ENCODE peak calls at places on chromosome 13, in nine cellular contexts. N is adrenal gland, E is H9, K is ascending aorta, F is cardiac muscle cell, V is upper lobe of right lung, W is neural progenitor cell, R is H1, X is body of pancreas. T is an unnamed sample. For H3K4me1, the result is how much of the 10 kb centered on the place peaks cover.

GRCh38 chr13:46546084-46546786 is 6.7 kb upstream of the LRCH1 start:
- DNase-seq in N (no peak), E (no peak), K (no peak), F (no peak), V (no peak), W (no peak), R (no peak), X (no peak), T (no peak)

GRCh38 chr13:38415233-38415632 is 65.6 kb downstream of the UFM1 start:
- DNase-seq in N (no peak), E (no peak), K (no peak), F (no peak), V (no peak), W (no peak), R (no peak), X (no peak), T (peak)

GRCh38 chr13:113897161-113897560 is 33.3 kb upstream of the GAS6 start:
- DNase-seq in N (no peak), E (no peak), K (no peak), F (peak), V (no peak), W (no peak), R (no peak), X (no peak), T (no peak)

GRCh38 chr13:24271231-24271610 is 38.2 kb upstream of the C1QTNF9 start:
- DNase-seq in N (no peak), E (no peak), K (no peak), F (no peak), V (no peak), W (no peak), R (no peak), X (no peak), T (no peak)

GRCh38 chr13:51707468-51707867 is 96.5 kb downstream of the DHRS12 start:
- DNase-seq in N (no peak), E (no peak), K (no peak), F (no peak), V (no peak), W (no peak), R (no peak), X (no peak), T (no peak)

GRCh38 chr13:25214371-25215252 is 42.5 kb upstream of the AMER2 start:
- DNase-seq in N (peak), E (no peak), K (no peak), F (peak), V (no peak), W (no peak), R (no peak), X (peak), T (no peak)

GRCh38 chr13:103291693-103292572 is 225.7 kb upstream of the SLC10A2 start:
- DNase-seq in N (no peak), E (no peak), K (no peak), F (no peak), V (no peak), W (peak), R (no peak), X (no peak), T (no peak)

GRCh38 chr13:113245858-113246791 is 36.7 kb downstream of the CUL4A start:
- DNase-seq in N (no peak), E (no peak), K (no peak), F (peak), V (no peak), W (peak), R (no peak), X (no peak), T (no peak)

GRCh38 chr13:42876270-42876714 is 94.9 kb downstream of the FAM216B start:
- DNase-seq in N (no peak), E (peak), K (no peak), F (peak), V (no peak), W (no peak), R (no peak), X (no peak), T (no peak)

GRCh38 chr13:94327318-94327717 is 152.2 kb downstream of the DCT start:
- DNase-seq in N (no peak), E (no peak), K (no peak), F (no peak), V (no peak), W (no peak), R (no peak), X (no peak), T (no peak)

GRCh38 chr13:97030705-97031452 is 36.6 kb upstream of the OXGR1 start:
- DNase-seq in N (no peak), E (no peak), K (no peak), F (peak), V (no peak), W (peak), R (no peak), X (no peak), T (no peak)

GRCh38 chr13:31929031-31929770 is 102.4 kb upstream of the FRY start:
- DNase-seq in N (no peak), E (no peak), K (no peak), F (no peak), V (no peak), W (no peak), R (no peak), X (no peak), T (no peak)

GRCh38 chr13:106156468-106156867 is 379.0 kb downstream of the EFNB2 start:
- DNase-seq in N (no peak), E (no peak), K (no peak), F (peak), V (no peak), W (no peak), R (no peak), X (no peak), T (no peak)

GRCh38 chr13:24042710-24043440 is 117.6 kb upstream of the SPATA13 start:
- DNase-seq in N (no peak), E (no peak), K (no peak), F (no peak), V (no peak), W (no peak), R (no peak), X (no peak), T (no peak)

GRCh38 chr13:34971473-34971872 is 29.4 kb downstream of the NBEA start:
- DNase-seq in N (no peak), E (no peak), K (no peak), F (no peak), V (no peak), W (no peak), R (no peak), X (no peak), T (no peak)

GRCh38 chr13:19597523-19597922 is 35.9 kb upstream of the MPHOSPH8 start:
- DNase-seq in N (no peak), E (no peak), K (no peak), F (peak), V (no peak), W (no peak), R (no peak), X (no peak), T (no peak)

GRCh38 chr13:46143239-46143701 is 38.4 kb upstream of the CPB2 start:
- DNase-seq in N (no peak), E (no peak), K (no peak), F (no peak), V (no peak), W (no peak), R (no peak), X (no peak), T (no peak)

GRCh38 chr13:50323440-50324070 is 308.3 kb downstream of the KCNRG start:
- DNase-seq in N (no peak), E (no peak), K (no peak), F (peak), V (no peak), W (no peak), R (no peak), X (no peak), T (no peak)

GRCh38 chr13:28751210-28751935 is 32.6 kb upstream of the SLC46A3 start:
- DNase-seq in N (no peak), E (no peak), K (no peak), F (peak), V (no peak), W (no peak), R (no peak), X (no peak), T (no peak)

GRCh38 chr13:94063096-94063495 is 416.4 kb downstream of the DCT start:
- DNase-seq in N (no peak), E (no peak), K (no peak), F (no peak), V (no peak), W (no peak), R (no peak), X (no peak), T (no peak)

GRCh38 chr13:20519887-20520286 is 5.8 kb downstream of the CRYL1 start:
- DNase-seq in N (no peak), E (no peak), K (no peak), F (no peak), V (no peak), W (no peak), R (no peak), X (no peak), T (no peak)

GRCh38 chr13:36341718-36342117 is 4.5 kb downstream of the SPART start:
- DNase-seq in N (no peak), E (no peak), K (no peak), F (peak), V (no peak), W (no peak), R (no peak), X (no peak), T (no peak)

GRCh38 chr13:50236898-50237318 is 221.7 kb downstream of the KCNRG start:
- DNase-seq in N (no peak), E (no peak), K (no peak), F (peak), V (no peak), W (no peak), R (no peak), X (no peak), T (no peak)

GRCh38 chr13:86585826-86586225 is 786.6 kb upstream of the SLITRK6 start:
- DNase-seq in N (peak), E (no peak), K (no peak), F (peak), V (no peak), W (no peak), R (no peak), X (peak), T (peak)

GRCh38 chr13:37164635-37165034 is 59.2 kb upstream of the CSNK1A1L start:
- DNase-seq in N (no peak), E (no peak), K (no peak), F (no peak), V (no peak), W (no peak), R (no peak), X (no peak), T (no peak)

GRCh38 chr13:80086304-80086721 is 254.6 kb downstream of the SPRY2 start:
- DNase-seq in N (no peak), E (no peak), K (no peak), F (no peak), V (no peak), W (no peak), R (no peak), X (no peak), T (peak)

GRCh38 chr13:51255556-51255955 is 33.4 kb downstream of the FAM124A start:
- DNase-seq in N (no peak), E (no peak), K (no peak), F (no peak), V (no peak), W (peak), R (peak), X (no peak), T (no peak)

GRCh38 chr13:107956889-107957288 is 258.4 kb downstream of the LIG4 start:
- DNase-seq in N (no peak), E (no peak), K (no peak), F (no peak), V (no peak), W (no peak), R (no peak), X (no peak), T (no peak)

GRCh38 chr13:41458939-41459753 is 1.8 kb downstream of the RGCC start:
- DNase-seq in N (no peak), E (no peak), K (no peak), F (peak), V (peak), W (peak), R (peak), X (peak), T (peak)

GRCh38 chr13:47503468-47503867 is 497.6 kb downstream of the SUCLA2 start:
- DNase-seq in N (no peak), E (no peak), K (no peak), F (no peak), V (no peak), W (no peak), R (no peak), X (no peak), T (no peak)

GRCh38 chr13:32538234-32538620 is 368 bp downstream of the N4BP2L2 start:
- DNase-seq in N (peak), E (no peak), K (no peak), F (peak), V (peak), W (peak), R (peak), X (peak), T (no peak)

GRCh38 chr13:36076211-36076610 is 55.0 kb downstream of the DCLK1 start:
- DNase-seq in N (no peak), E (no peak), K (no peak), F (no peak), V (no peak), W (no peak), R (no peak), X (no peak), T (no peak)

GRCh38 chr13:59409211-59409610 is 754.5 kb downstream of the DIAPH3 start:
- DNase-seq in N (peak), E (peak), K (no peak), F (peak), V (no peak), W (peak), R (peak), X (peak), T (peak)

GRCh38 chr13:100394005-100394695 is 194.4 kb downstream of the GGACT start:
- DNase-seq in N (no peak), E (no peak), K (no peak), F (peak), V (no peak), W (no peak), R (no peak), X (no peak), T (no peak)

GRCh38 chr13:44373601-44374347 is at the start of gene SERP2:
- DNase-seq in N (peak), E (peak), K (no peak), F (peak), V (peak), W (peak), R (peak), X (peak), T (no peak)

GRCh38 chr13:23578411-23579071 is 8.3 kb downstream of the TNFRSF19 start:
- DNase-seq in N (peak), E (peak), K (no peak), F (peak), V (peak), W (peak), R (peak), X (peak), T (peak)

GRCh38 chr13:105213512-105213911 is 1322.0 kb downstream of the EFNB2 start:
- DNase-seq in N (no peak), E (peak), K (no peak), F (peak), V (no peak), W (peak), R (no peak), X (no peak), T (no peak)

GRCh38 chr13:20401958-20402856 is 123.5 kb downstream of the CRYL1 start:
- DNase-seq in N (no peak), E (no peak), K (no peak), F (peak), V (no peak), W (no peak), R (no peak), X (no peak), T (no peak)

GRCh38 chr13:39144941-39145533 is 106.8 kb downstream of the NHLRC3 start:
- DNase-seq in N (peak), E (peak), K (no peak), F (peak), V (no peak), W (peak), R (peak), X (peak), T (peak)

GRCh38 chr13:111938743-111939142 is 128.2 kb upstream of the SOX1 start:
- DNase-seq in N (no peak), E (peak), K (no peak), F (no peak), V (no peak), W (no peak), R (peak), X (no peak), T (no peak)

GRCh38 chr13:82565191-82565590 is 1317.1 kb downstream of the SLITRK1 start:
- DNase-seq in N (no peak), E (no peak), K (no peak), F (no peak), V (no peak), W (peak), R (no peak), X (no peak), T (no peak)
- TF ChIP-seq CTCF in N (no peak), E (no peak), K (no peak), F (no peak), V (no peak), W (no peak), R (no peak), X (no peak), T (no peak)

DNA sequence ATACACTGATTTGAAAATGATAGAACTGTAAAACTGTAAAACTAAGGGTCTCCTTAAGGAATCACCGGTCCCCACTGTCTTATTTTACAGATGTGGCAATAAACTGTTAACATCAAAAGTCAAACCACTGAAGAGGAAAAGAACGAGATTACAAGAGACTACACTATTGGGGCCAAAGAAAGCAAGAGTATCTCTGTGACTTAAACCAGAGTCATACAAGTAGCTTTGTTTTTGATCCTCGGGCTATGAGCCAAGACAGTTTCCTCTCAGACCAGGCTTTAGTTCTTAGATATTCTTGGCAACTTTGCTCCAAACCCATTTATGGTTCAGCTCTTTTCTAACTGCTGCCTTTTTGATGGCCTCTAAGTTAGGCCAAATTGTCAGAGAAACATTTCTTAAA is 113.8 kb downstream of the TBC1D4 start:
- DNase-seq in N (peak), E (no peak), K (no peak), F (peak), V (no peak), W (no peak), R (no peak), X (no peak), T (no peak)
- H3K4me1 ChIP-seq in N (half or more), E (under half), K (under half), F (under half), V (under half), W (under half), R (under half), X (under half), T (under half)

GRCh38 chr13:101544979-101545378 is 92.5 kb downstream of the ITGBL1 start:
- DNase-seq in N (no peak), E (no peak), K (no peak), F (no peak), V (no peak), W (no peak), R (no peak), X (no peak), T (no peak)

DNA sequence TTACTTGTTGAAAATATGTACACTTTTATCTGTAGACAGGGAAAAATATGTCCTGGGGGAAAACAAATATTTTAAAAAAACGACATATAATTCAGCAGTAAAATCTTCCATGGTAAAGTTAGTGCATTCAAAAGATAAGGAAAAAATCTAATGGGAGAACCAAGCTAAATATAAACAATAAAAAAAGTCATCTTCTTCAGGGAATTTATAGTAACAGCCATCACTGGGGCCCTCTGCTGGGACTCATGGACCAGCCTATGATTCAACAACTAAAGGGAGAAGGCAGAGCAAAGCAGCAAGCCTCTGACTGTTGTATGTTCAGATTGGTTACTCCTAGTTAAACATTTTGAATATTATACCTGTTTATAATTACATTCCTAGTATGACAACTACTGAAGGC is 93.0 kb downstream of the ITGBL1 start:
- DNase-seq in N (no peak), E (no peak), K (no peak), F (no peak), V (no peak), W (no peak), R (no peak), X (no peak), T (no peak)
- TF ChIP-seq CTCF in N (no peak), E (no peak), K (peak), F (no peak), V (no peak), W (no peak), R (no peak), X (no peak), T (no peak)

GRCh38 chr13:22176968-22177545 is 506.2 kb downstream of the FGF9 start:
- DNase-seq in N (peak), E (no peak), K (no peak), F (no peak), V (no peak), W (no peak), R (no peak), X (no peak), T (no peak)
- H3K4me1 ChIP-seq in N (under half), E (under half), K (under half), F (under half), V (under half), W (under half), R (under half), X (under half), T (under half)

T was measured in transverse colon.